ENCODE peak calls at places on chromosomes 3 and 15, in five cellular contexts. S is GM23338, K is MM.1S, L is Karpas-422, R is mammary epithelial cell. U is an unnamed sample.

GRCh38 chr3:12897537-12898289 is 56.3 kb upstream of the RPL32 start:
- DNase-seq in S (no peak), R (peak; percentile 77), K (peak; percentile 36), L (no peak), U (no peak)

GRCh38 chr15:61331019-61331418 is 101.9 kb upstream of the RORA start:
- DNase-seq in S (no peak), R (no peak), L (no peak), K (no peak), U (no peak)

GRCh38 chr3:27659279-27660021 is 62.7 kb downstream of the EOMES start:
- DNase-seq in R (peak; percentile 41), S (peak; percentile 82), K (peak; percentile 27), L (peak; percentile 73), U (peak; percentile 58)

GRCh38 chr3:140610544-140610943 is 67.3 kb upstream of the TRIM42 start:
- DNase-seq in L (no peak), K (no peak), R (no peak), S (no peak), U (peak; percentile 66)

GRCh38 chr15:58748040-58748786 is 1.3 kb downstream of the ADAM10 start:
- DNase-seq in R (peak; percentile 29), L (peak; percentile 79), K (peak; percentile 72), S (no peak), U (no peak)

GRCh38 chr3:194043516-194043915 is 92.4 kb upstream of the HES1 start:
- DNase-seq in S (no peak), R (peak; percentile 40), L (no peak), K (no peak), U (peak; percentile 91)

GRCh38 chr15:87570186-87570585 is 686.4 kb downstream of the NTRK3 start:
- DNase-seq in S (no peak), K (peak; percentile 50), L (no peak), R (no peak), U (peak; percentile 46)

GRCh38 chr3:124601189-124601588 is 129.1 kb upstream of the UMPS start:
- DNase-seq in K (no peak), L (no peak), R (peak; percentile 56), S (no peak), U (peak; percentile 23)

GRCh38 chr3:41975421-41976103 is 13.7 kb upstream of the ULK4 start:
- DNase-seq in K (no peak), L (no peak), R (no peak), S (no peak), U (no peak)

GRCh38 chr3:187926620-187927019 is 181.4 kb upstream of the BCL6 start:
- DNase-seq in K (no peak), R (no peak), L (peak; percentile 76), S (no peak), U (no peak)

GRCh38 chr15:83410532-83410931 is 36.6 kb upstream of the SH3GL3 start:
- DNase-seq in R (no peak), L (no peak), K (no peak), S (no peak), U (no peak)

GRCh38 chr3:41265823-41266273 is 66.5 kb downstream of the CTNNB1 start:
- DNase-seq in R (no peak), S (no peak), L (no peak), K (no peak), U (peak; percentile 95)

GRCh38 chr3:28853830-28854229 is 427.0 kb upstream of the RBMS3 start:
- DNase-seq in K (no peak), L (no peak), R (no peak), S (no peak), U (peak; percentile 5)

GRCh38 chr3:54320376-54320775 is 198.0 kb downstream of the CACNA2D3 start:
- DNase-seq in S (no peak), L (no peak), R (no peak), K (no peak), U (no peak)

GRCh38 chr3:104126864-104127553 is 1239.7 kb upstream of the ALCAM start:
- DNase-seq in L (no peak), S (peak; percentile 3), K (no peak), R (no peak), U (no peak)

GRCh38 chr15:77944002-77944867 is 133.3 kb downstream of the TBC1D2B start:
- DNase-seq in R (peak; percentile 52), K (peak; percentile 19), L (peak; percentile 43), S (peak; percentile 93), U (peak; percentile 70)

GRCh38 chr3:72692959-72693518 is 155.2 kb downstream of the SHQ1 start:
- DNase-seq in L (no peak), R (no peak), S (peak; percentile 29), K (no peak), U (no peak)

GRCh38 chr3:27639271-27639670 is 82.9 kb downstream of the EOMES start:
- DNase-seq in R (no peak), K (no peak), L (no peak), S (no peak), U (no peak)

GRCh38 chr3:110598847-110599490 is 472.6 kb upstream of the NECTIN3 start:
- DNase-seq in R (no peak), K (no peak), L (no peak), S (peak; percentile 84), U (peak; percentile 73)

GRCh38 chr15:95018888-95019545 is 787.7 kb downstream of the MCTP2 start:
- DNase-seq in R (peak; percentile 90), K (peak; percentile 52), L (no peak), S (no peak), U (peak; percentile 80)

GRCh38 chr3:37290551-37290950 is 116.2 kb upstream of the LRRFIP2 start:
- DNase-seq in S (peak; percentile 34), K (no peak), R (peak; percentile 21), L (no peak), U (peak; percentile 36)

GRCh38 chr3:81749285-81749684 is 12.2 kb downstream of the GBE1 start:
- DNase-seq in L (no peak), R (no peak), S (peak; percentile 44), K (no peak), U (peak; percentile 57)

GRCh38 chr3:138781012-138781470 is 53.7 kb downstream of the PIK3CB start:
- DNase-seq in S (no peak), R (no peak), K (peak; percentile 83), L (no peak), U (no peak)

GRCh38 chr3:10194328-10195071 is 29.8 kb downstream of the IRAK2 start:
- DNase-seq in K (no peak), R (peak; percentile 92), L (no peak), S (no peak), U (no peak)

GRCh38 chr3:156029208-156029607 is 91.2 kb upstream of the KCNAB1 start:
- DNase-seq in L (no peak), K (no peak), R (no peak), S (no peak), U (no peak)

GRCh38 chr3:186411089-186411488 is 49.1 kb upstream of the DGKG start:
- DNase-seq in R (no peak), K (no peak), S (no peak), L (no peak), U (no peak)

GRCh38 chr3:129793947-129794318 is 99.6 kb downstream of the TMCC1 start:
- DNase-seq in K (no peak), L (peak; percentile 69), S (peak; percentile 47), R (peak; percentile 39), U (no peak)

GRCh38 chr15:40439461-40440299 is 1.1 kb upstream of the BAHD1 start:
- DNase-seq in K (peak; percentile 24), L (peak; percentile 62), R (peak; percentile 41), S (peak; percentile 94), U (no peak)

GRCh38 chr3:171258316-171258715 is 201.9 kb downstream of the TNIK start:
- DNase-seq in L (no peak), S (peak; percentile 15), K (no peak), R (peak; percentile 14), U (peak; percentile 40)

GRCh38 chr15:69467636-69468035 is 15.0 kb downstream of the RPLP1 start:
- DNase-seq in L (no peak), K (no peak), R (no peak), S (no peak), U (no peak)

DNA sequence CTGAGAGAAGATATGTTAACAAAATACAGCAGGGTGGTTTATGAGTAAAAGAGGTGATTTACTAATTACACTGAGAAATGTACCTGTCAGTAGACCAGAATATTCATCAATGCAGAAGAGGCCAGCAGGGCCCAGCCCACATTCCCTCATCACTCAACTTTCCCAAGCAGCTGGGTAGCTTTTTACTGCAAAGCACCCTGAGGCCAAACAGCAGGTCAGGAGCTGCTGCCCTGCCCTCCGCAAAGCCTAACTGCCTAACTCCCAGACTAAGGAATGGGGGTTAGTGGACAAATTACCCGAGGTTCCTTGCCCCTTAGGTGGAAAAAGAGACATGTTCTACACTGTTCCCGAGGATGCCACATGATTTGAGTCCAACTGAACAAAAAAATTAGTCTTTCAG is 108.2 kb downstream of the TBL1XR1 start:
- DNase-seq in K (no peak), R (no peak), S (peak; percentile 63), L (no peak), U (no peak)
- H3K4me2 ChIP-seq in K (no peak overlapping the region), R (no peak overlapping the region), S (peak overlapping the region; percentile 45), L (no peak overlapping the region), U (no peak overlapping the region)

DNA sequence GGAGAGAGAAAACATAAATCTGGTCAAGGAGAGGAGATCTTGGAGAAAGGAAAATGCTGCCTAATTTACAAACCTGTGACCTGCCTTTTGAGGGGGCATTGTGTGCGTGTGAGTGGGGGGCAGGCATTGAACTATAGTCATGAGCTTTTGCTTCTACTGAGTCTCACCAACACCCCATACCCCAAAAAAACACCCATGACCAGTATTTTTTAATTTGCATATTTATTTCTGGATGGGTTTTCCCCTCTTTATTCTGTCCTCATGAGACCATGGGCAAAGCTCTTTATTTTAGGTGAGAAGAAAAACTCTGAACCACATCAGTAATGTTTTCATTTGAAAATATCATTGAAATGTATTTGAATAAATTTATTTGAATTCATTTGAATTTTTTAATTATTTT is 20.6 kb downstream of the CD80 start:
- DNase-seq in L (no peak), R (no peak), K (peak; percentile 35), S (no peak), U (no peak)
- H3K79me2 ChIP-seq in L (no peaks in the 10 kb centered on the region), R (no peaks in the 10 kb centered on the region), K (no peaks in the 10 kb centered on the region), S (no peaks in the 10 kb centered on the region), U (no peaks in the 10 kb centered on the region)

DNA sequence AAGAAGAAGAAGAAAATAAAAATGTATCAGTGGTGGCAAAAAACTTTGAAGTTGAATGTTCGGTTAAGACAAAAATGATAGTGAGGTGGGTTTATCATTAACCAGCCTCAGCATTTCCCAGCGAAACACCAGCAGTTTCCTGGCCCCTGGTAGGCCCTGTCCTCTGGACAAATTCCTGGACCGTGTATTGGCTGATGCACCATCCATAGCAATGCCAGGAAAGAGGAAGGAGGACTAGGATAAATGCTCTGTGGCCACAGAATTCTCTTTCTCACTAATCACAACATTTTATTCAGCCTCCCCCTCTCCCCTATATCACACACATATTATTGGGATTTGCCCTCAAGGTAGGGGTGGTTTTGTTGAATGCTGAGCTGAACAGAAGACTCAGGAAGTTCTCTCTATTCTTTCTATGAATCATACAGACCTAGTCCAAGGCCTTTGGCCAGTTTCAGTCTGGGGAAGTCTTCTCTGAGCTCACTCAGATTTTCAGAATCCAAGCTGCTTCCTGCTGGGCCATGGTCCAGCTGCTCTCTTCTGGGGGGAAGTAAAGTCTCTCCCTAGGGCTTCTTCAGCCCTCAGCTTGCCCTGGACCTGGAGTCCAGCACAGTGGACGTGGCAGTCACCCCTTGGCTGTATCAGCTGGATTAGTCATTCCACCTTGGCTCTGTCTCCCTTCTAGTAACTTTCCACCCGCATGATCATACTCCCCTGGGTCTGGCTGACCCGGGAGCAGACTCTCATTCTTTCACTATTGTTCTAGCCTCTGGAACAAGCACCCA is 27.6 kb downstream of the SLC28A1 start:
- DNase-seq in L (no peak), S (no peak), R (peak; percentile 90), K (peak; percentile 17), U (peak; percentile 99)
- H3K4me2 ChIP-seq in L (no peak overlapping the region), S (no peak overlapping the region), R (peak overlapping the region; percentile 34), K (no peak overlapping the region), U (peak overlapping the region; percentile 0)

DNA sequence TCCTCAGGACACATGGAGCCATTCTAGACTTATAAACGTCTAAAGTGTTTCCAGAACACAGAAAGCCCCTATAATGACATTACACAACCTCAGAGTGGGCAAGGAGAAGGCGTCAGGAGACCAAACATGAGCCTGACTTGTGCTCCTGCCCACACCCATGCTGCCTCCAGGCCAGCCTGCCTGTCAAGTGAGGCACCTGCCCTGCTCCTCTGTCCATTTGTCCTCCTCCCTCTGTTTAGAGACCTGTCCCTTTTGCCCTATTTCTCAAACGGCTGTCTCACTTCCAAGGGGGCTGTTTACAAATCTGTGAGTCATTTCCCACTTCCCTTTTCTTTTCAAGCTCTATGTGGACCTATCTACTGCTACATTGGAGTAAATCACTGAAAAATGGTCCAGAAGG is 21.0 kb downstream of the ZDHHC3 start:
- DNase-seq in S (no peak), K (no peak), L (peak; percentile 69), R (no peak), U (peak; percentile 20)
- H3K79me2 ChIP-seq in S (peaks cover 18% of the 10 kb centered on the region), K (no peaks in the 10 kb centered on the region), L (peaks cover 96% of the 10 kb centered on the region), R (peaks cover 94% of the 10 kb centered on the region), U (no peaks in the 10 kb centered on the region)

U was measured in fibroblast of lung.